ENCODE peak calls at places on chromosomes 16 and 17, in nine cellular contexts. J, T, Z, B, I, L, Q, H and A are unnamed samples.

GRCh38 chr17:8019161-8019560 is 16.7 kb downstream of the GUCY2D start:
- DNase-seq in J (no peak), Q (no peak), B (no peak), H (no peak), L (peak; percentile 66), I (peak; percentile 73), T (no peak), Z (no peak), A (no peak)

GRCh38 chr17:49677933-49678847 is at the start of gene SPOP:
- DNase-seq in I (peak; percentile 98), B (peak; percentile 98), L (peak; percentile 99), Z (peak; percentile 100), Q (peak; percentile 99), J (peak; percentile 98), H (peak; percentile 100), T (peak; percentile 100), A (peak; percentile 100)

GRCh38 chr17:6657633-6658287 is 6.2 kb downstream of the C17orf100 start:
- DNase-seq in T (no peak), J (no peak), B (no peak), H (no peak), L (no peak), Z (no peak), I (peak; percentile 31), Q (no peak), A (no peak)

GRCh38 chr16:50607970-50608557 is 59.9 kb downstream of the NKD1 start:
- DNase-seq in Q (no peak), H (no peak), L (no peak), T (no peak), I (no peak), J (no peak), Z (no peak), B (no peak), A (no peak)

GRCh38 chr17:59827721-59828477 is 64.8 kb downstream of the TUBD1 start:
- DNase-seq in Z (no peak), T (no peak), H (no peak), B (no peak), I (no peak), Q (no peak), J (no peak), L (no peak), A (no peak)

GRCh38 chr17:28042657-28042720 is at the start of gene NLK:
- DNase-seq in H (no peak), Q (no peak), J (no peak), Z (no peak), L (no peak), B (no peak), I (no peak), T (no peak), A (no peak)

GRCh38 chr16:56591377-56592060 is 2.2 kb downstream of the MT3 start:
- DNase-seq in L (no peak), Q (no peak), T (no peak), J (no peak), H (no peak), Z (no peak), B (no peak), I (no peak), A (no peak)

GRCh38 chr16:29857133-29857760 is 5.8 kb downstream of the CDIPT start:
- DNase-seq in H (peak; percentile 95), L (no peak), T (no peak), J (peak; percentile 38), I (peak; percentile 89), Z (peak; percentile 61), Q (no peak), B (no peak), A (no peak)

GRCh38 chr16:85136213-85136704 is 24.0 kb upstream of the CIBAR2 start:
- DNase-seq in T (peak; percentile 76), I (peak; percentile 23), B (no peak), J (no peak), Z (peak; percentile 45), H (no peak), L (no peak), Q (no peak), A (no peak)

GRCh38 chr17:36602030-36602737 is 801 bp downstream of the MRM1 start:
- DNase-seq in L (peak; percentile 30), I (no peak), Z (no peak), H (no peak), Q (no peak), J (no peak), B (no peak), T (no peak), A (no peak)
- H3K4me3 ChIP-seq in L (peak overlapping the region; percentile 89), I (peak overlapping the region; percentile 98), Z (peak overlapping the region; percentile 91), H (peak overlapping the region; percentile 95), Q (peak overlapping the region; percentile 95), J (peak overlapping the region; percentile 97), B (peak overlapping the region; percentile 97), T (peak overlapping the region; percentile 95), A (peak overlapping the region; percentile 96)

DNA sequence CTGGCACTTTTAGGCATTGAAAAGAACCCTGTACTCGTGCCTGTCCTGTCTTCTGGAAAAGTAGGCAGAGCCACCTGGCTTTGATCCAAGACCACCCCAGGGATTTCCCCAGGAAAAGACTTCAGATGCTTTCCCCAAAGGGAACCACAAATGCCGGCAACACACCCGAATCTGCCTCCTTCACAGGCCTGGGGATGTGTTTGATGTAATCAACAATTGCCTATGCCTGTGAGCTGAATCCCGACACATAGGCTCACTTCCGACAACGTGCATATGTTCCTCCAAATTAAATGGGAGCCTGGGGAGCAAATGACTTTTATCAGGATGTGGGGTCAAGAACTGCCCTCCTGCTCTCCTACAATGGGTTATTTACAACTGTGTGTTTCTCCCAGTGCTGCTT is 535.2 kb upstream of the CDH11 start:
- DNase-seq in Q (no peak), B (no peak), J (no peak), I (no peak), T (no peak), H (no peak), Z (no peak), L (no peak), A (no peak)
- H3K4me3 ChIP-seq in Q (no peak overlapping the region), B (no peak overlapping the region), J (no peak overlapping the region), I (no peak overlapping the region), T (no peak overlapping the region), H (no peak overlapping the region), Z (no peak overlapping the region), L (no peak overlapping the region), A (no peak overlapping the region)

GRCh38 chr17:30520882-30521281 is 43.7 kb downstream of the GOSR1 start:
- DNase-seq in B (no peak), J (no peak), L (no peak), Q (no peak), I (peak; percentile 19), T (no peak), Z (no peak), H (peak; percentile 8), A (no peak)

GRCh38 chr17:30520436-30520835 is 43.2 kb downstream of the GOSR1 start:
- DNase-seq in T (no peak), Q (peak; percentile 4), H (peak; percentile 76), B (no peak), Z (peak; percentile 31), L (no peak), I (peak; percentile 99), J (no peak), A (no peak)

GRCh38 chr17:30521766-30522165 is 44.6 kb downstream of the GOSR1 start:
- DNase-seq in B (no peak), T (no peak), L (no peak), J (no peak), I (peak; percentile 46), Q (no peak), Z (no peak), H (no peak), A (no peak)

GRCh38 chr17:30526401-30526800 is 49.2 kb downstream of the GOSR1 start:
- DNase-seq in L (no peak), Z (no peak), H (no peak), Q (no peak), J (no peak), I (no peak), T (no peak), B (no peak), A (no peak)

DNA sequence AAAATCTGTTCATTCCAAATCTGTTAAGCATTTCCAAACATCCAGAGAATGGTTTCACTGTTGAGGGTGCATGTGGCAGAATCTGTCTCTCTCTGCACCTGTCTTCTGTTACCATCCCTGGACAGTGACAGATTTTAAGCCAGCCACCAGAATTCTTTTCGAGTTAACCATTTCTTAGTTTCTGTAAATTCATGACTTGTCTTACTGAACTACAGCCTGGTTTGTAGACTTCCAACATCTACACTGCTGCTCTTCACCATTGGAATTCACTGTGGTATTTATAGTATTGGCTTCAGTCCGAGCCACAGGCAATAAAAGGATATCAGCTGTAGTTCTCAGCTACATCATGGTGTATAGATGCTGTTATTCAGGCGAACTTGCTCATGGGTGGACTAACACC is 47.6 kb downstream of the GOSR1 start:
- DNase-seq in H (peak; percentile 71), L (no peak), Z (no peak), B (no peak), I (peak; percentile 87), J (peak; percentile 31), T (no peak), Q (peak; percentile 10), A (no peak)
- H3K4me3 ChIP-seq in H (no peak overlapping the region), L (no peak overlapping the region), Z (no peak overlapping the region), B (no peak overlapping the region), I (no peak overlapping the region), J (no peak overlapping the region), T (no peak overlapping the region), Q (no peak overlapping the region), A (no peak overlapping the region)

DNA sequence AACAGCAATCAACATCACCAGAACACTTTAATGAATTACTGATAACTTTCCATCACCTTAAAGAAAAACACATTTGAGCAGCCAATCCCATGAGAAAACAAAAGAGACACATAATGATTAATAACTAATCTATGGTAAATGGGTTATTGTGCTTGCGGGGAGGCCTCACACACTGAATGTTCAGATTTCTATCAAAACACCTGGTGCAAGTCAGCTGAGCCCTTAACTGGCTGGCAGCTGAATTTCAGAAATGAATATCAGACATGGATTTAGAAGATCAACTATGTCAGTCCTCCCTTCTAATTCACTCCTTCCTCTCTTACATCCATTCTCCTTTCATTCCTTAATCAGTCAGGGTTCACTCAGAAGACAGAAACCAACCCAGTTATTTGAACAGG is 577.3 kb upstream of the CDH5 start:
- DNase-seq in J (no peak), H (no peak), I (no peak), L (no peak), T (no peak), Z (no peak), Q (no peak), B (no peak), A (no peak)
- H3K4me3 ChIP-seq in J (no peak overlapping the region), H (no peak overlapping the region), I (no peak overlapping the region), L (no peak overlapping the region), T (no peak overlapping the region), Z (no peak overlapping the region), Q (no peak overlapping the region), B (no peak overlapping the region), A (no peak overlapping the region)

GRCh38 chr16:65120811-65121721 is 797 bp downstream of the CDH11 start:
- DNase-seq in L (no peak), Z (peak; percentile 48), B (no peak), I (peak; percentile 65), H (no peak), Q (no peak), T (no peak), J (no peak), A (peak; percentile 56)
- H3K4me3 ChIP-seq in L (no peak overlapping the region), Z (peak overlapping the region; percentile 92), B (no peak overlapping the region), I (peak overlapping the region; percentile 95), H (peak overlapping the region; percentile 94), Q (peak overlapping the region; percentile 93), T (peak overlapping the region; percentile 45), J (peak overlapping the region; percentile 94), A (peak overlapping the region; percentile 25)

GRCh38 chr16:16185095-16185494 is 38.2 kb downstream of the ABCC6 start:
- DNase-seq in I (no peak), H (no peak), Z (no peak), Q (no peak), L (no peak), J (no peak), B (no peak), T (no peak), A (no peak)
- H3K4me3 ChIP-seq in I (no peak overlapping the region), H (no peak overlapping the region), Z (no peak overlapping the region), Q (no peak overlapping the region), L (no peak overlapping the region), J (no peak overlapping the region), B (no peak overlapping the region), T (no peak overlapping the region), A (no peak overlapping the region)

GRCh38 chr17:62965149-62965648 is 836 bp upstream of the TANC2 start:
- DNase-seq in H (no peak), T (no peak), J (no peak), Q (no peak), B (no peak), L (no peak), Z (no peak), I (no peak), A (no peak)
- H3K4me3 ChIP-seq in H (peak overlapping the region; percentile 67), T (no peak overlapping the region), J (no peak overlapping the region), Q (peak overlapping the region; percentile 63), B (peak overlapping the region; percentile 58), L (no peak overlapping the region), Z (peak overlapping the region; percentile 56), I (peak overlapping the region; percentile 92), A (peak overlapping the region; percentile 87)